ENCODE peak calls at places on chromosomes 5 and 9, in four cellular contexts. J is GM23248, P is transverse colon, F is HCT116. V is an unnamed sample.

GRCh38 chr5:178223196-178223773 is 9.3 kb downstream of the PHYKPL start:
- DNase-seq in P (no peak), J (no peak), F (no peak), V (no peak)

GRCh38 chr5:115813719-115814118 is 2.7 kb downstream of the CDO1 start:
- DNase-seq in F (no peak), P (no peak), J (no peak), V (no peak)

GRCh38 chr9:119284118-119284517 is 85.1 kb downstream of the BRINP1 start:
- DNase-seq in F (no peak), P (no peak), J (peak; percentile 55), V (peak; percentile 26)

GRCh38 chr5:154485092-154485491 is 7.1 kb upstream of the HAND1 start:
- DNase-seq in J (no peak), P (no peak), F (no peak), V (no peak)

GRCh38 chr9:100379862-100380261 is 27.1 kb upstream of the TEX10 start:
- DNase-seq in P (no peak), F (no peak), J (peak; percentile 72), V (peak; percentile 76)

GRCh38 chr5:112918679-112919078 is 3.3 kb downstream of the REEP5 start:
- DNase-seq in J (no peak), P (no peak), F (no peak), V (no peak)

GRCh38 chr9:125447202-125447802 is 185.7 kb downstream of the GAPVD1 start:
- DNase-seq in J (no peak), F (no peak), P (no peak), V (no peak)

GRCh38 chr9:83937861-83938455 is 16.7 kb upstream of the KIF27 start:
- DNase-seq in J (peak; percentile 74), P (no peak), F (peak; percentile 62), V (peak; percentile 76)

GRCh38 chr5:80408976-80409926 is 1.4 kb downstream of the ZFYVE16 start:
- DNase-seq in F (no peak), J (peak; percentile 28), P (no peak), V (peak; percentile 29)

GRCh38 chr5:130496215-130496614 is 592.0 kb downstream of the CHSY3 start:
- DNase-seq in J (no peak), P (no peak), F (no peak), V (no peak)

GRCh38 chr5:123097871-123098735 is 9.1 kb downstream of the PRDM6 start:
- DNase-seq in J (no peak), F (no peak), P (no peak), V (no peak)

GRCh38 chr9:130518943-130519772 is 60.2 kb upstream of the FUBP3 start:
- DNase-seq in F (no peak), J (no peak), P (no peak), V (no peak)

GRCh38 chr5:72776684-72777083 is 39.8 kb upstream of the TNPO1 start:
- DNase-seq in P (no peak), F (no peak), J (no peak), V (no peak)

GRCh38 chr5:10842823-10843222 is 81.8 kb upstream of the DAP start:
- DNase-seq in P (no peak), J (no peak), F (no peak), V (no peak)

GRCh38 chr5:142426129-142426641 is 101.4 kb upstream of the SPRY4 start:
- DNase-seq in J (peak; percentile 38), F (no peak), P (peak; percentile 42), V (no peak)

GRCh38 chr5:7717691-7718090 is 133.2 kb downstream of the CFAP90 start:
- DNase-seq in F (no peak), J (peak; percentile 6), P (no peak), V (no peak)

GRCh38 chr9:93231716-93232115 is 47.8 kb downstream of the WNK2 start:
- DNase-seq in P (no peak), J (no peak), F (no peak), V (no peak)

GRCh38 chr9:36486454-36486932 is 86.2 kb upstream of the MELK start:
- DNase-seq in J (peak; percentile 52), P (peak; percentile 15), F (no peak), V (no peak)

GRCh38 chr5:136012041-136012804 is 16.6 kb upstream of the TGFBI start:
- DNase-seq in P (no peak), J (peak; percentile 53), F (no peak), V (peak; percentile 84)

GRCh38 chr5:136013559-136013958 is 15.2 kb upstream of the TGFBI start:
- DNase-seq in J (no peak), P (no peak), F (no peak), V (no peak)

GRCh38 chr5:136014976-136015375 is 13.8 kb upstream of the TGFBI start:
- DNase-seq in P (no peak), F (no peak), J (no peak), V (no peak)

GRCh38 chr5:136014049-136014516 is 14.7 kb upstream of the TGFBI start:
- DNase-seq in J (peak; percentile 80), P (no peak), F (no peak), V (peak; percentile 57)

GRCh38 chr5:136011427-136012001 is 17.3 kb upstream of the TGFBI start:
- DNase-seq in J (peak; percentile 94), P (no peak), F (peak; percentile 16), V (no peak)
- H3K4me1 ChIP-seq in J (peaks cover 75% of the 10 kb centered on the region), P (peaks cover 26% of the 10 kb centered on the region), F (peaks cover 33% of the 10 kb centered on the region), V (no peaks in the 10 kb centered on the region)

GRCh38 chr5:151068571-151069197 is 12.2 kb downstream of the TNIP1 start:
- DNase-seq in F (no peak), P (peak; percentile 50), J (peak; percentile 28), V (no peak)
- H3K4me3 ChIP-seq in F (no peak overlapping the region), P (no peak overlapping the region), J (no peak overlapping the region), V (no peak overlapping the region)

DNA sequence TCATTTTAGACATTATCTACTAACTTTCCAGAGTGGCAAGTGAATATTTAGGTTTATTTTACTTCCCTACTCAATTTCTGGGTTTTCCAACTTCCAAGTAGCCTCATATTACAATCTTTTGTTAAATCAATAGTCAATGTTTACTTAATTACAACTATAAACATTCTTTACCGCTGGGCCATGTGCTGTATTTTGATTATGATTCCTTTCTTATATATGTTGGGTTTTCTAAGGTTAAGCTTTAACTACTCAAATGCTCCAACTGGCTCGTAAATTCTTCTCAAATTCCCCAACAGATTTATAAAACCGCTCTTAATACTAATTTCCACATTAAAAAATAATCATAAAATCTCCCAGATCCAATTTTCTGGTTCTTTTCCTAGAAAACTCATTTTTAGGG is 110.1 kb upstream of the ABCA1 start:
- DNase-seq in P (no peak), F (no peak), J (no peak), V (no peak)
- H3K27ac ChIP-seq in P (no peak overlapping the region), F (no peak overlapping the region), J (no peak overlapping the region), V (no peak overlapping the region)

GRCh38 chr5:56326116-56326515 is 93.0 kb upstream of the ANKRD55 start:
- DNase-seq in F (no peak), P (no peak), J (no peak), V (no peak)
- H3K4me1 ChIP-seq in F (peaks cover 15% of the 10 kb centered on the region), P (no peaks in the 10 kb centered on the region), J (peaks cover 15% of the 10 kb centered on the region), V (peaks cover 16% of the 10 kb centered on the region)

DNA sequence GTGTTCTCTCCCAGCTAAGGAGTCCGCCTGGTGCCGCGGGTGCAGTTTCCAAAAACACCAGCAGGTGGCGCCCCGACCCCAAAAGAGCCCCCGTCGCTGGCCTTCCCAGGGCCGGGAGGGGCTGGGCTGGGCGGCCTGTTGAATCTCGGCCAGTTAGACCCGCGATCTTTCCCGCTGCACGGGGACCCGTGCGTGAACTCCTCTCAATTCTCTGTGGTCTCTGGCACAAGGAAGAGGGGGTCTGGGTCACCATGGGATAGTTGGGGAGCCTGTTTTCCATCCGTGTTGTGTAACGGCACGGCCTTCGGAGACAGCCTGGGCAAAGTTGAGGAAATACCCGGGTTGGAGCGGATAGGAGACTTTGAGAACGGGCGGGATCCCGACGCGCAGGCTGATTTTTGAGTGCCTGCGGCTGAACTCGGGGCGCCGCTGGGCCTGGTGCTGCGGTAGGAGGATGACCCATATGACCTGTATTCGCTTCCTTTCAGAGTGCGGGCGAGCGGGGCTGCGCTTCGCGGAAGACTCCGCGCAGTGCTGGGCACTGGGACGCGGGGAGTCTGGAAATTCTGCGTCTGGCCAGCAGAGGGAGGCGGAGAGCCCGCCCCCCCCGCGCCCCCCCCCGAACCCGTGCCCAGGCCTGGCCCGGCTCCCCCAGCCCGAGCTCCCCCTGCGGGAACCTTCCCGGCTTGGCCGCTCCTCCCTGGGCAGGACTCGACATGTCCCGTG is 7.9 kb upstream of the PSD2 start:
- DNase-seq in P (peak; percentile 89), J (peak; percentile 83), F (peak; percentile 54), V (peak; percentile 80)
- H3K4me3 ChIP-seq in P (peak overlapping the region; percentile 27), J (peak overlapping the region; percentile 74), F (peak overlapping the region; percentile 58), V (peak overlapping the region; percentile 76)

DNA sequence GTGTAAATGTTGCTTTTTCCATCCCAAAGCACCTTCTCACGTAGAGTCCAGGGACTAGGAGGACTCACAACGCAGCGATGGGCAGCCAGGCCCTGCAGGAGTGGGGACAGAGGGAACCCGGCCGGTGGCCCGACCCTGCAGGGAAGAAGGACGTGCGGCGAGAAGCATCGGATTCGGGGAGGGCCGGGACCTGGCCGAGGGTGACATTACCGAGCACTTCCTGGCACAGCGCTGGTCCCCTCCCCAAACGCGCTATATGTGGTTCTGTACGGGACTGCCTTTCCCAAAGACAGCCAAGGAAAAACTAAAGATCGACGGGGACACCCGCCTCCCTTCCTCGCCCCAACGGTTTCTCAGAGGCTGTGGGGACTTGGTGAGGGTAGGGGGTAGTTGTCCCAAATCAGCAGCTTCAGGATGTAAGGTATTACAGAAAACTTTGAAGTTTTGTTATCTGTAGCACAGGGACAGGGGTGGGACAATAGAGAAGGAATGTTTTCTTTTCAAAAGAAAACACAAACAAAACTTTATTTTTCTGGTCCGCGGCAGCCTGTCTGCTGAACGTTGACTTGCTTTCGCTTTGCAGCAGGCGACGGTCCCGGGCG is 887 bp upstream of the MAP3K1 start:
- DNase-seq in P (peak; percentile 39), J (peak; percentile 66), F (no peak), V (peak; percentile 33)
- H3K27ac ChIP-seq in P (peak overlapping the region; percentile 97), J (no peak overlapping the region), F (peak overlapping the region; percentile 75), V (peak overlapping the region; percentile 97)